ENCODE peak calls at places on chromosomes 4 and X, in six cellular contexts. I, M, K, B, Y and F are unnamed samples.

GRCh38 chrX:101932249-101932570 is 383 bp upstream of the ZMAT1 start:
- DNase-seq in B (no peak), Y (no peak), I (no peak), K (no peak), M (no peak), F (no peak)

GRCh38 chr4:88940506-88940905 is 116.5 kb downstream of the FAM13A start:
- DNase-seq in I (no peak), M (no peak), K (no peak), B (no peak), Y (no peak), F (no peak)

GRCh38 chrX:30904186-30904585 is 15.1 kb upstream of the TAB3 start:
- DNase-seq in B (no peak), M (no peak), Y (no peak), K (no peak), I (no peak), F (no peak)

GRCh38 chr4:17511041-17511949 is 595 bp downstream of the QDPR start:
- DNase-seq in B (peak), I (peak), M (peak), Y (peak), K (peak), F (no peak)

GRCh38 chr4:105088110-105088879 is 58.4 kb upstream of the TET2 start:
- DNase-seq in Y (peak), M (no peak), K (peak), B (peak), I (no peak), F (no peak)

GRCh38 chr4:84733343-84734033 is 150.6 kb downstream of the CDS1 start:
- DNase-seq in I (no peak), B (no peak), M (no peak), K (no peak), Y (no peak), F (no peak)

GRCh38 chr4:38040619-38041018 is 80.4 kb downstream of the PTTG2 start:
- DNase-seq in B (no peak), I (no peak), Y (no peak), M (no peak), K (no peak), F (no peak)

GRCh38 chr4:186570193-186570996 is 15.0 kb upstream of the MTNR1A start:
- DNase-seq in B (peak), Y (no peak), K (no peak), I (no peak), M (no peak), F (no peak)

GRCh38 chr4:78556655-78557054 is 5.1 kb downstream of the ANXA3 start:
- DNase-seq in M (no peak), I (no peak), K (no peak), B (no peak), Y (no peak), F (no peak)

GRCh38 chr4:113837397-113837796 is 75.9 kb upstream of the CAMK2D start:
- DNase-seq in B (peak), Y (peak), I (no peak), K (peak), M (no peak), F (no peak)

GRCh38 chrX:131801066-131801465 is 222.0 kb upstream of the STK26 start:
- DNase-seq in M (no peak), I (no peak), K (no peak), Y (no peak), B (no peak), F (no peak)

GRCh38 chrX:81110286-81110685 is 91.4 kb downstream of the HMGN5 start:
- DNase-seq in B (no peak), M (no peak), I (no peak), Y (no peak), K (no peak), F (no peak)

GRCh38 chrX:97402333-97402732 is 518.6 kb downstream of the RPA4 start:
- DNase-seq in B (no peak), M (no peak), I (no peak), Y (no peak), K (no peak), F (no peak)

GRCh38 chr4:101153653-101154052 is 193.7 kb downstream of the PPP3CA start:
- DNase-seq in I (no peak), M (no peak), K (no peak), Y (no peak), B (no peak), F (no peak)

GRCh38 chrX:34901761-34902160 is 40.8 kb upstream of the FAM47B start:
- DNase-seq in Y (no peak), B (peak), I (no peak), M (no peak), K (no peak), F (no peak)

GRCh38 chrX:18098704-18099103 is 122.0 kb downstream of the BEND2 start:
- DNase-seq in Y (no peak), K (peak), M (no peak), I (no peak), B (no peak), F (no peak)